ENCODE peak calls at places on chromosomes 7 and 10, in five cellular contexts. H is cardiac fibroblast, M is neural crest cell, L is H9, F is progenitor cell of endocrine pancreas. Q is an unnamed sample.

GRCh38 chr7:152335900-152336571 is 99.8 kb downstream of the KMT2C start:
- DNase-seq in M (no peak), H (no peak), L (no peak), F (no peak), Q (no peak)

GRCh38 chr7:20200361-20200760 is 16.8 kb downstream of the MACC1 start:
- DNase-seq in L (no peak), M (no peak), F (no peak), H (no peak), Q (no peak)

GRCh38 chr10:28393956-28394568 is 91.2 kb upstream of the MPP7 start:
- DNase-seq in M (peak), L (peak), H (peak), F (peak), Q (peak)

GRCh38 chr7:43879477-43879876 is 10.2 kb upstream of the MRPS24 start:
- DNase-seq in F (no peak), L (no peak), H (peak), M (no peak), Q (no peak)

GRCh38 chr10:31426425-31426824 is 107.4 kb downstream of the ZEB1 start:
- DNase-seq in L (no peak), H (peak), F (no peak), M (no peak), Q (no peak)

GRCh38 chr10:29873941-29874340 is 185.4 kb downstream of the JCAD start:
- DNase-seq in M (no peak), L (no peak), F (no peak), H (peak), Q (no peak)

GRCh38 chr7:33185786-33186185 is 56.4 kb downstream of the BBS9 start:
- DNase-seq in M (no peak), L (no peak), F (no peak), H (peak), Q (peak)

GRCh38 chr10:24202181-24202570 is 6.8 kb upstream of the KIAA1217 start:
- DNase-seq in H (no peak), L (peak), F (peak), M (no peak), Q (no peak)

GRCh38 chr10:8873310-8873709 is 818.8 kb downstream of the GATA3 start:
- DNase-seq in F (no peak), H (no peak), L (no peak), M (no peak), Q (no peak)

GRCh38 chr7:109131141-109131540 is 561.5 kb downstream of the DNAJB9 start:
- DNase-seq in L (no peak), M (no peak), F (no peak), H (no peak), Q (no peak)

GRCh38 chr7:114663502-114663901 is 248.9 kb downstream of the FOXP2 start:
- DNase-seq in F (no peak), H (peak), M (no peak), L (no peak), Q (no peak)

GRCh38 chr7:74570533-74571156 is 86.9 kb upstream of the GTF2I start:
- DNase-seq in M (no peak), H (no peak), F (no peak), L (no peak), Q (no peak)

GRCh38 chr10:32239770-32240169 is 107.2 kb downstream of the EPC1 start:
- DNase-seq in M (no peak), F (no peak), H (peak), L (no peak), Q (no peak)

GRCh38 chr7:144812379-144813283 is 23.2 kb downstream of the TPK1 start:
- DNase-seq in H (no peak), F (no peak), L (no peak), M (no peak), Q (no peak)

GRCh38 chr10:1368772-1369171 is 312.6 kb downstream of the WDR37 start:
- DNase-seq in F (peak), H (no peak), M (peak), L (peak), Q (peak)

GRCh38 chr10:70634011-70634410 is 31.5 kb upstream of the PRF1 start:
- DNase-seq in M (no peak), F (no peak), L (peak), H (no peak), Q (no peak)

GRCh38 chr10:124545756-124546369 is 84.2 kb downstream of the LHPP start:
- DNase-seq in M (no peak), F (no peak), L (no peak), H (no peak), Q (no peak)

GRCh38 chr7:95199779-95200558 is 124.4 kb downstream of the PON1 start:
- DNase-seq in L (no peak), H (peak), F (no peak), M (peak), Q (peak)

GRCh38 chr7:155198206-155198892 is 99.3 kb upstream of the INSIG1 start:
- DNase-seq in M (no peak), F (no peak), H (no peak), L (no peak), Q (no peak)

GRCh38 chr7:44056681-44057080 is 8.7 kb downstream of the PGAM2 start:
- DNase-seq in M (no peak), F (no peak), L (no peak), H (no peak), Q (no peak)

GRCh38 chr7:105106473-105106872 is 92.5 kb downstream of the KMT2E start:
- DNase-seq in M (no peak), L (no peak), H (no peak), F (no peak), Q (no peak)

GRCh38 chr10:94916423-94916822 is 22.0 kb upstream of the CYP2C9 start:
- DNase-seq in F (no peak), H (no peak), L (no peak), M (no peak), Q (no peak)

GRCh38 chr10:62046522-62047239 is 145.2 kb downstream of the ARID5B start:
- DNase-seq in L (no peak), F (no peak), M (no peak), H (peak), Q (no peak)

GRCh38 chr10:126425473-126426065 is 37.3 kb upstream of the ADAM12 start:
- DNase-seq in M (no peak), F (no peak), H (no peak), L (no peak), Q (no peak)

GRCh38 chr7:10474048-10474447 is 499.6 kb upstream of the PHF14 start:
- DNase-seq in H (no peak), L (no peak), F (no peak), M (no peak), Q (no peak)

GRCh38 chr10:23448802-23449570 is 10.1 kb downstream of the OTUD1 start:
- DNase-seq in M (no peak), F (no peak), H (peak), L (no peak), Q (no peak)

GRCh38 chr7:30135551-30136271 is 925 bp downstream of the MTURN start:
- DNase-seq in L (no peak), H (peak), F (peak), M (peak), Q (peak)

GRCh38 chr10:97759157-97759980 is 12.4 kb downstream of the SFRP5 start:
- DNase-seq in M (peak), H (peak), F (peak), L (peak), Q (peak)

GRCh38 chr7:6023974-6024435 is 7.2 kb upstream of the ANKRD61 start:
- DNase-seq in H (no peak), M (no peak), F (no peak), L (no peak), Q (no peak)

GRCh38 chr7:6026917-6027316 is 4.3 kb upstream of the ANKRD61 start:
- DNase-seq in L (no peak), H (no peak), F (no peak), M (no peak), Q (no peak)

GRCh38 chr7:6028563-6028962 is 2.6 kb upstream of the ANKRD61 start:
- DNase-seq in H (no peak), M (no peak), L (no peak), F (no peak), Q (no peak)

GRCh38 chr7:6027806-6028365 is 3.3 kb upstream of the ANKRD61 start:
- DNase-seq in F (no peak), L (no peak), H (no peak), M (no peak), Q (no peak)

DNA sequence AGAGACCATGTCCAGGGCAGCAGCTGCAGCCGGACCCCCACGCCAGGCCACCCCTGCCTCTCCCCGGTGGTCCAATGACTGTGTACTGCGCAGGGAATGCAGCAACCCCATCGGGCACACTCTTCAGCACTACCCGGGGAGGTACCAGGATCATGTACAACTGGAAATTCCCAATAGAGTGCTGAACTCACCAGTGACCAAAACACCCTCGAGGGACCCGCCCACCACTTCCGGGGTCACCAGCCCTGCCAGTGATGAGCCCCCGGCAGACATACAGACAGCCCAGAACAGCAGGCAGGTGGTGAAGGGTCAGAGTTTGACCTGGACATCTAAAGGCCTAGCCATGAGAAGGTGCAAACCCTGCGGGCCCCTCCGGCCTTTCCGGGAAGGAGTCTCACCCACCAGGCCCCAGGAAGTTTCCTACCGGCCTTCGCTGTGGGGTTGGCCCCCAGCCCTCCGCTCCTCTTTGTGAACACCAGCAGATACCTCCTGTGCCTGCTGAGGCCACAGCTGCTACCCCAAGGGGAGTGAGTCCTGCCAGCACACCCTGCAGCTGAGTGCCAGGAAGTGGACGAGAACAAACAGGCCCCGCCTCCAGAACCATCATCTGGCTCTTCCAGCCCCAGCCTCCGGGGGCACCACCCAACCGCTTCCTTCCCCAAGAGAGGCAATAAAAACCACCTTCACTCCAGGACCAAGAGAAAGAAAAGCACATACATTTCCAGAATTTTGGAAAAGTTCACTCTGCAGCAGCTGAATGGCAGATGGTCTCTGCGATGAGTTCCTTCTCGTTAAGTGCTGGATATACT is 5.0 kb upstream of the ANKRD61 start:
- DNase-seq in H (peak), F (no peak), L (peak), M (peak), Q (peak)
- TF ChIP-seq CTCF in H (peak), F (peak), L (peak), M (peak), Q (no peak)

DNA sequence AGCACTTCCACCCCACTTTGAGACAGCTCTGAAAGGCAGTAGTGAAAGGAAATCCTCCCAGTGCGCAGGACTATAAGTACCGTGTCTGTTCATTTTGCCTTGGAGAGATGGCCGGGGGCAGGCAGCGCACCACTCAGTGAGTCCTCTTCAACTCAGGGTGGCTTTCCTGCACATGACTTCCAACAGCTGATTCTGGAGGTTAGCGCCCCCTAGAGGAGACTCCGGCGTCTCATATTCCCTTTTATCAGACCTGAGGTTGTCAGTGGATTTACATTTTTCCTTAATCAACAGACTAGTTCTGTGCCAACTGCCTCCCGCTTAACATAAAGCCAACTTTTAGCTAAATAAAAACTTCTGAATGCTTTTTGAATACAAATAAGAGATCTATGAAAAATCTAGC is 101.0 kb downstream of the HERPUD2 start:
- DNase-seq in F (no peak), M (peak), H (no peak), L (peak), Q (peak)
- TF ChIP-seq CTCF in F (peak), M (peak), H (peak), L (peak), Q (peak)

DNA sequence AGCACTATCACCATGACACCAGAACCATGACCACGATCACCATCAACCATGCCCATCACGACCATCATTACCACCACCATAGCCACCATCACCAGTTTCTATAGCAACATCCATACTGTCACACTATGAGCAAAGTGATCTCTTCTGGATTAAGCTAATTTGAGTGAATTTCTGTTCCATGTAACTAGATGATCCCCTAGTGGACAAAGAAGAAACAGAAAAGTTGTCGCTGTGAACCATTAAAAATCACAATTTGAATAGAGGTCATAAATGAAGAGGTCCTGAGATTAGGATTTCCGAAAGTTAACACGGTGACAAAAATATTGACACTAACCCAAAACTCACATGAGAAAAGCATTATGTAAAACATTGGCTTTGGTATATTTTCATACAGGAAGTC is 77.6 kb downstream of the CLRN3 start:
- DNase-seq in M (no peak), L (no peak), F (no peak), H (no peak), Q (no peak)
- TF ChIP-seq CTCF in M (peak), L (peak), F (peak), H (peak), Q (peak)

DNA sequence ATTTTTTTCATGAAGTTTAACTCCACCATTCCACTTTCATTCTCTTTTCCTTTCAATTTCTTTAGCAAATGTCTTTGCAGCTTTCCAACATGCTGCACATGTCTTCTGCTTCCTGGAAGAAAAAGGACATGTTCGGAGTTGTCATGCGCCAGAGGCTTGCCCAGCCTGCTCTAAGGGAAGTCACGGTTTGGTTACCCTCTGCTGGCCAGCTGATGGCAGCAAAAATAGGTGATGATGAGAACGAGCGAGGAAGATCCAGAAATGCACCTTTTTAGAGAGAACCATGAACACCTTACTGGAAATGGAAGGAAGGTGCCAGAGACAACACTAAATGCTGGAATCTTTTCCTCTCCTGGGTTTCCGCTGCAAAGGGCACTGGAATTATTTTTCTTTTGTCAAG is 4.9 kb upstream of the ZSCAN21 start:
- DNase-seq in L (no peak), M (no peak), F (no peak), H (no peak), Q (no peak)
- TF ChIP-seq CTCF in L (no peak), M (no peak), F (no peak), H (no peak), Q (no peak)

GRCh38 chr7:70893985-70894722 is 237.8 kb upstream of the GALNT17 start:
- DNase-seq in F (no peak), L (peak), H (no peak), M (no peak), Q (no peak)
- TF ChIP-seq CTCF in F (no peak), L (no peak), H (no peak), M (no peak), Q (no peak)